ENCODE peak calls at places on chromosomes 7 and 10, in four cellular contexts. F, U, H and B are unnamed samples.

GRCh38 chr7:131096267-131096927 is 231.3 kb upstream of the MKLN1 start:
- DNase-seq in U (peak), H (no peak), F (no peak), B (no peak)

GRCh38 chr10:91974960-91975359 is 51.4 kb downstream of the BTAF1 start:
- DNase-seq in U (no peak), F (no peak), H (no peak), B (no peak)

GRCh38 chr10:6635784-6636183 is 55.7 kb upstream of the PRKCQ start:
- DNase-seq in H (no peak), F (no peak), U (no peak), B (no peak)

GRCh38 chr7:102914585-102914984 is 1.8 kb downstream of the LRRC17 start:
- DNase-seq in H (no peak), F (no peak), U (no peak), B (no peak)

GRCh38 chr7:117274951-117275350 is 47.9 kb downstream of the WNT2 start:
- DNase-seq in U (no peak), F (no peak), H (no peak), B (no peak)

GRCh38 chr10:28312572-28312971 is 9.7 kb upstream of the MPP7 start:
- DNase-seq in F (no peak), H (no peak), U (no peak), B (no peak)

GRCh38 chr7:3975371-3975770 is 674.3 kb downstream of the SDK1 start:
- DNase-seq in U (no peak), H (no peak), F (no peak), B (no peak)

GRCh38 chr7:134724606-134725005 is 54.8 kb upstream of the CALD1 start:
- DNase-seq in H (peak), F (peak), U (peak), B (no peak)

GRCh38 chr10:52318822-52319464 is 4.9 kb downstream of the DKK1 start:
- DNase-seq in U (peak), H (no peak), F (peak), B (no peak)

GRCh38 chr7:142364551-142364950 is 106.7 kb upstream of the PRSS58 start:
- DNase-seq in F (no peak), U (no peak), H (no peak), B (no peak)

GRCh38 chr10:129743738-129744133 is 220.3 kb downstream of the EBF3 start:
- DNase-seq in H (no peak), F (no peak), U (no peak), B (no peak)

GRCh38 chr7:144836545-144836842 is 641 bp upstream of the TPK1 start:
- DNase-seq in U (no peak), F (no peak), H (no peak), B (no peak)

GRCh38 chr10:78358406-78358805 is 324.7 kb downstream of the RPS24 start:
- DNase-seq in H (no peak), F (no peak), U (no peak), B (no peak)

GRCh38 chr10:121772890-121773289 is 154.9 kb downstream of the ATE1 start:
- DNase-seq in F (no peak), U (peak), H (no peak), B (no peak)

GRCh38 chr10:8338177-8338766 is 283.8 kb downstream of the GATA3 start:
- DNase-seq in U (no peak), F (no peak), H (no peak), B (no peak)

GRCh38 chr10:88901206-88901605 is 21.2 kb downstream of the STAMBPL1 start:
- DNase-seq in U (no peak), H (no peak), F (no peak), B (no peak)

GRCh38 chr7:132394283-132395003 is 181.8 kb downstream of the PLXNA4 start:
- DNase-seq in H (no peak), U (no peak), F (peak), B (no peak)

GRCh38 chr10:92342801-92343200 is 51.8 kb downstream of the MARCHF5 start:
- DNase-seq in F (no peak), H (no peak), U (no peak), B (no peak)

GRCh38 chr10:51057925-51058324 is 16.4 kb upstream of the PRKG1 start:
- DNase-seq in F (no peak), H (no peak), U (no peak), B (no peak)

GRCh38 chr10:121644501-121644900 is 46.3 kb upstream of the FGFR2 start:
- DNase-seq in F (no peak), H (no peak), U (no peak), B (no peak)

GRCh38 chr7:70681111-70681846 is 450.7 kb upstream of the GALNT17 start:
- DNase-seq in F (no peak), U (no peak), H (peak), B (no peak)

GRCh38 chr10:86371691-86372090 is 5.1 kb upstream of the GRID1 start:
- DNase-seq in H (no peak), U (no peak), F (no peak), B (no peak)

GRCh38 chr10:101559596-101560292 is 28.3 kb downstream of the POLL start:
- DNase-seq in U (no peak), F (no peak), H (peak), B (no peak)

GRCh38 chr7:2537981-2538851 is 17.1 kb downstream of the BRAT1 start:
- DNase-seq in U (no peak), F (no peak), H (no peak), B (no peak)

GRCh38 chr10:34078798-34079470 is 736.2 kb downstream of the PARD3 start:
- DNase-seq in F (no peak), U (no peak), H (no peak), B (no peak)

GRCh38 chr10:122828716-122829255 is 16.9 kb downstream of the CUZD1 start:
- DNase-seq in H (no peak), U (no peak), F (no peak), B (no peak)

GRCh38 chr10:33223326-33224014 is 111.0 kb downstream of the NRP1 start:
- DNase-seq in H (no peak), F (no peak), U (no peak), B (no peak)

GRCh38 chr7:91894781-91895480 is 14.4 kb upstream of the MTERF1 start:
- DNase-seq in U (no peak), F (no peak), H (no peak), B (peak)

GRCh38 chr7:35286422-35286821 is 32.5 kb upstream of the TBX20 start:
- DNase-seq in H (no peak), F (no peak), U (no peak), B (no peak)

GRCh38 chr7:45962861-45963260 is 41.8 kb upstream of the IGFBP3 start:
- DNase-seq in U (no peak), F (no peak), H (peak), B (no peak)

GRCh38 chr7:99002827-99003212 is 124.5 kb downstream of the TRRAP start:
- DNase-seq in H (no peak), F (no peak), U (no peak), B (no peak)

GRCh38 chr10:5043716-5044115 is 40.1 kb upstream of the AKR1C2 start:
- DNase-seq in F (no peak), U (no peak), H (no peak), B (no peak)
- TF ChIP-seq PHF8 in F (no peak), U (no peak), H (no peak), B (no peak)

GRCh38 chr7:44383566-44383965 is 58.2 kb upstream of the CAMK2B start:
- DNase-seq in H (peak), U (no peak), F (no peak), B (no peak)
- TF ChIP-seq PHF8 in H (no peak), U (no peak), F (no peak), B (no peak)

GRCh38 chr10:97060441-97061084 is 125.2 kb downstream of the SLIT1 start:
- DNase-seq in U (no peak), H (no peak), F (no peak), B (no peak)
- TF ChIP-seq PHF8 in U (no peak), H (no peak), F (no peak), B (no peak)

GRCh38 chr7:28483112-28483511 is 70.8 kb downstream of the CREB5 start:
- DNase-seq in U (no peak), F (no peak), H (no peak), B (no peak)
- TF ChIP-seq PHF8 in U (no peak), F (no peak), H (no peak), B (no peak)

GRCh38 chr7:120554960-120555571 is 282.1 kb downstream of the KCND2 start:
- DNase-seq in H (peak), U (peak), F (peak), B (peak)

GRCh38 chr7:120553497-120553896 is 280.5 kb downstream of the KCND2 start:
- DNase-seq in H (no peak), U (no peak), F (no peak), B (no peak)

GRCh38 chr7:120547605-120548004 is 274.6 kb downstream of the KCND2 start:
- DNase-seq in F (no peak), H (no peak), U (no peak), B (no peak)

GRCh38 chr7:120550494-120551048 is 277.6 kb downstream of the KCND2 start:
- DNase-seq in U (no peak), H (no peak), F (no peak), B (no peak)
- TF ChIP-seq PHF8 in U (no peak), H (no peak), F (no peak), B (no peak)

GRCh38 chr10:100100651-100101525 is 19.2 kb upstream of the CPN1 start:
- DNase-seq in U (peak), F (peak), H (no peak), B (no peak)
- TF ChIP-seq PHF8 in U (no peak), F (no peak), H (no peak), B (no peak)

GRCh38 chr10:109914966-109915365 is 8.3 kb downstream of the XPNPEP1 start:
- DNase-seq in U (peak), F (peak), H (no peak), B (no peak)
- TF ChIP-seq PHF8 in U (no peak), F (no peak), H (no peak), B (no peak)

GRCh38 chr7:158955932-158956804 is 99.8 kb downstream of the DYNC2I1 start:
- DNase-seq in U (no peak), H (no peak), F (no peak), B (no peak)
- TF ChIP-seq PHF8 in U (no peak), H (no peak), F (no peak), B (no peak)

DNA sequence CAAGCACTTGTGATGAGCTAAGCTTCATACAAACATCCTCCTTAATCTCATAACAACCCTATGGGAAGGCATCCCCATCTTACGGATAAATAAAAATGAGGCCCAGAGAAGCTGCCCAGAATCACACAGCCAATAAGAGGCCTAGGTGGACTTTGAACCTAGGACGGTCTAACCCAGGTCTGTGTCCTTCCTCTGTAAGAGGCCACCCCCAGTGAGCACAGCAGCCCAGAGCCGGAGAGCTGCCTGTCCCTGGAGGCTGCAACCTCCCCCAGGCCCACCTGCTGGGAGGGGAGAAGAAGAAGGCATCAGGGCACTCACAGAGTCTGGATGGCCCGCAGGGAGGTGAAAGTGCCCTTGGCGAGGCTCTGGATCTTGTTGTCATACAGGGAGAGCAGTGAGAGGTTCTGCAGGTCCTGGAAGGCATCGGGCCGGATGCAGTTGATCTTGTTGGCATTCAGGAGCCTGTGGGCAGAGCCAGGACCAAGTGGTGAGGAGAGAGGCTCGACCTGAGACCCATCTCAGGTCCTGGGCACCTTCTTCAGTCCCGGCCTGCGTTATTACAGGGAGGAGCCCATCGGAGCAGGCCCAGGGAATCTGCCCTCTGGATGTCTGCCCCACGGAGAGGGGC is 129.6 kb downstream of the SLIT1 start:
- DNase-seq in H (no peak), U (no peak), F (no peak), B (no peak)
- TF ChIP-seq PHF8 in H (no peak), U (no peak), F (no peak), B (no peak)

GRCh38 chr7:137882806-137883205 is 36.0 kb upstream of the DGKI start:
- DNase-seq in F (no peak), U (no peak), H (no peak), B (no peak)
- TF ChIP-seq PHF8 in F (no peak), U (no peak), H (no peak), B (no peak)